ENCODE peak calls at places on chromosomes 4 and X, in nine cellular contexts. L is stimulated activated CD4-positive, alpha-beta T cell treated with anti-CD3 and anti-CD28 coated beads, Interleukin-2, amount 100 ng/mL, for 4 hours; J is RWPE1; T is aorta; A is CD4-positive, alpha-beta T cell; Q is EL; K is GM12891; R is mesendoderm; G is Ammon's horn. U is an unnamed sample.

GRCh38 chr4:4430492-4431195 is 43.7 kb downstream of the NSG1 start:
- DNase-seq in Q (peak; percentile 94), G (peak; percentile 60), J (peak; percentile 41), T (peak; percentile 44), A (peak; percentile 53), L (peak; percentile 10), R (peak; percentile 84), K (peak; percentile 60), U (peak; percentile 30)

GRCh38 chrX:154006965-154007364 is 12.7 kb downstream of the IRAK1 start:
- DNase-seq in J (no peak), K (no peak), L (no peak), R (no peak), A (no peak), T (no peak), G (no peak), Q (no peak), U (no peak)

GRCh38 chr4:31275906-31276305 is 555.7 kb downstream of the PCDH7 start:
- DNase-seq in R (peak; percentile 10), A (no peak), T (no peak), Q (no peak), K (no peak), G (no peak), L (no peak), J (no peak), U (no peak)

GRCh38 chr4:7187297-7187592 is 5.1 kb upstream of the SORCS2 start:
- DNase-seq in T (peak; percentile 62), K (no peak), R (no peak), A (no peak), Q (no peak), G (no peak), J (no peak), L (no peak), U (no peak)

GRCh38 chr4:172998527-172999469 is 169.8 kb upstream of the GALNT7 start:
- DNase-seq in T (no peak), L (no peak), K (no peak), J (peak; percentile 49), Q (peak; percentile 30), G (no peak), R (peak; percentile 25), A (no peak), U (peak; percentile 75)

GRCh38 chr4:3207531-3208037 is 41.4 kb upstream of the MSANTD1 start:
- DNase-seq in J (no peak), K (no peak), Q (peak; percentile 7), G (no peak), T (peak; percentile 5), A (no peak), L (no peak), R (no peak), U (no peak)

GRCh38 chr4:121950680-121951569 is 935 bp downstream of the TRPC3 start:
- DNase-seq in G (no peak), J (peak; percentile 5), K (peak; percentile 32), R (peak; percentile 41), L (no peak), Q (peak; percentile 41), T (peak; percentile 81), A (no peak), U (no peak)

GRCh38 chr4:73816814-73817213 is 19.7 kb upstream of the CXCL6 start:
- DNase-seq in J (peak; percentile 30), T (no peak), L (no peak), A (no peak), K (no peak), Q (peak; percentile 84), G (no peak), R (no peak), U (peak; percentile 80)

GRCh38 chrX:1427756-1428155 is 25.0 kb downstream of the ASMTL start:
- DNase-seq in Q (no peak), A (no peak), J (no peak), R (no peak), T (peak; percentile 76), G (no peak), L (no peak), K (no peak), U (no peak)

GRCh38 chrX:126165721-126166401 is at the start of gene DCAF12L2:
- DNase-seq in L (no peak), T (peak; percentile 73), A (no peak), G (peak; percentile 18), J (no peak), Q (no peak), K (no peak), R (peak; percentile 45), U (no peak)

GRCh38 chrX:18075603-18076002 is 145.1 kb downstream of the BEND2 start:
- DNase-seq in Q (no peak), G (no peak), J (no peak), R (peak; percentile 18), A (no peak), T (no peak), L (no peak), K (no peak), U (no peak)

GRCh38 chr4:71209161-71209560 is 129.7 kb upstream of the SLC4A4 start:
- DNase-seq in R (peak; percentile 15), A (no peak), Q (peak; percentile 80), J (no peak), T (no peak), G (no peak), K (no peak), L (no peak), U (peak; percentile 74)

GRCh38 chr4:138759508-138759907 is 256.1 kb upstream of the NOCT start:
- DNase-seq in L (no peak), G (no peak), A (no peak), Q (no peak), J (no peak), R (peak; percentile 7), T (no peak), K (no peak), U (no peak)

GRCh38 chr4:98524271-98524670 is 134.1 kb downstream of the TSPAN5 start:
- DNase-seq in A (no peak), K (no peak), G (no peak), Q (no peak), L (no peak), T (no peak), R (no peak), J (no peak), U (no peak)

GRCh38 chr4:150501019-150501727 is 80.8 kb upstream of the MAB21L2 start:
- DNase-seq in L (no peak), A (no peak), G (no peak), Q (peak; percentile 79), K (no peak), R (no peak), T (no peak), J (peak; percentile 69), U (peak; percentile 56)

GRCh38 chr4:56007154-56007553 is 58.4 kb downstream of the CEP135 start:
- DNase-seq in R (peak; percentile 66), G (no peak), K (no peak), Q (no peak), A (no peak), L (no peak), T (no peak), J (no peak), U (no peak)

GRCh38 chrX:150692837-150693781 is at the start of gene MTMR1:
- DNase-seq in L (peak; percentile 54), T (peak; percentile 76), A (peak; percentile 42), Q (no peak), K (peak; percentile 43), J (peak; percentile 24), G (no peak), R (peak; percentile 17), U (no peak)

GRCh38 chrX:149453030-149453429 is 52.1 kb downstream of the IDS start:
- DNase-seq in T (no peak), A (no peak), G (no peak), J (peak; percentile 43), K (no peak), R (peak; percentile 69), Q (peak; percentile 57), L (no peak), U (peak; percentile 39)

GRCh38 chr4:3765271-3766206 is 646 bp upstream of the ADRA2C start:
- DNase-seq in A (no peak), Q (peak; percentile 68), K (peak; percentile 51), J (peak; percentile 13), T (peak; percentile 90), R (peak; percentile 79), G (peak; percentile 62), L (no peak), U (no peak)

GRCh38 chr4:33715996-33716395 is 2528.3 kb downstream of the ARAP2 start:
- DNase-seq in Q (peak; percentile 91), R (no peak), J (peak; percentile 29), G (no peak), A (no peak), L (no peak), T (no peak), K (no peak), U (peak; percentile 9)

GRCh38 chr4:101238706-101239105 is 108.6 kb downstream of the PPP3CA start:
- DNase-seq in G (no peak), J (peak; percentile 44), Q (peak; percentile 38), K (no peak), T (no peak), A (no peak), R (no peak), L (no peak), U (no peak)

GRCh38 chr4:23855912-23856605 is 33.8 kb downstream of the PPARGC1A start:
- DNase-seq in K (no peak), Q (no peak), G (no peak), J (no peak), T (no peak), L (no peak), R (no peak), A (no peak), U (no peak)

GRCh38 chr4:151409470-151410313 is 716 bp downstream of the FHIP1A start:
- DNase-seq in L (no peak), A (peak; percentile 4), Q (no peak), T (no peak), K (no peak), J (peak; percentile 41), R (peak; percentile 82), G (no peak), U (peak; percentile 51)

GRCh38 chr4:139889194-139889762 is 223.7 kb downstream of the MGST2 start:
- DNase-seq in Q (no peak), G (no peak), T (no peak), J (peak; percentile 58), A (no peak), R (no peak), K (no peak), L (no peak), U (peak; percentile 32)

GRCh38 chr4:185374573-185374972 is 21.2 kb downstream of the LRP2BP start:
- DNase-seq in R (no peak), K (no peak), L (no peak), T (no peak), J (no peak), G (no peak), Q (no peak), A (no peak), U (no peak)

GRCh38 chr4:153025402-153025801 is 89.3 kb downstream of the FHDC1 start:
- DNase-seq in R (no peak), K (no peak), J (no peak), Q (no peak), T (no peak), G (no peak), A (no peak), L (no peak), U (no peak)

GRCh38 chrX:120453985-120454384 is 15.1 kb downstream of the LAMP2 start:
- DNase-seq in L (no peak), R (no peak), J (no peak), Q (peak; percentile 65), G (no peak), T (no peak), K (no peak), A (no peak), U (no peak)

GRCh38 chr4:109730294-109731051 is 603 bp upstream of the PLA2G12A start:
- DNase-seq in G (peak; percentile 68), T (peak; percentile 84), K (no peak), L (no peak), J (peak; percentile 30), Q (peak; percentile 66), A (no peak), R (peak; percentile 77), U (no peak)

GRCh38 chrX:129759576-129760061 is 20.1 kb upstream of the SASH3 start:
- DNase-seq in Q (peak; percentile 68), J (no peak), K (no peak), L (peak; percentile 33), T (no peak), G (peak; percentile 72), A (peak; percentile 41), R (no peak), U (no peak)